ENCODE peak calls at places on chromosomes 3 and 15, in nine cellular contexts. G is brain microvascular endothelial cell, C is mammary epithelial cell, U is fibroblast of pulmonary artery, K is adrenal gland, D is keratinocyte, O is OCI-LY7, V is bronchial epithelial cell, R is SK-N-SH. I is an unnamed sample.

GRCh38 chr3:124557433-124558232 is 172.6 kb upstream of the UMPS start:
- DNase-seq in G (peak), C (peak), U (peak), K (peak), D (no peak), O (no peak), V (peak), R (peak), I (peak)

GRCh38 chr15:92693922-92694331 is 38.4 kb upstream of the FAM174B start:
- DNase-seq in G (peak), C (no peak), U (peak), K (peak), D (no peak), O (peak), V (peak), R (peak), I (no peak)

GRCh38 chr3:121648219-121648958 is 12.3 kb downstream of the HCLS1 start:
- DNase-seq in G (no peak), C (no peak), U (peak), K (peak), D (no peak), O (no peak), V (peak), R (no peak), I (no peak)

GRCh38 chr3:33063651-33064051 is 33.3 kb downstream of the GLB1 start:
- DNase-seq in G (peak), C (no peak), U (peak), K (no peak), D (no peak), O (peak), V (no peak), R (no peak), I (no peak)

GRCh38 chr3:129144786-129145185 is 16.1 kb downstream of the ISY1 start:
- DNase-seq in G (no peak), C (no peak), U (no peak), K (no peak), D (no peak), O (no peak), V (no peak), R (no peak), I (no peak)

GRCh38 chr3:67388738-67389137 is 265.7 kb downstream of the SUCLG2 start:
- DNase-seq in G (no peak), C (no peak), U (no peak), K (no peak), D (no peak), O (no peak), V (no peak), R (no peak), I (no peak)

GRCh38 chr3:38317186-38317759 is 29.3 kb upstream of the XYLB start:
- DNase-seq in G (no peak), C (no peak), U (peak), K (peak), D (no peak), O (no peak), V (no peak), R (no peak), I (no peak)

GRCh38 chr3:25252291-25252690 is 175.8 kb upstream of the RARB start:
- DNase-seq in G (no peak), C (no peak), U (no peak), K (no peak), D (no peak), O (no peak), V (no peak), R (no peak), I (no peak)

GRCh38 chr3:48738144-48738536 is 21.1 kb upstream of the IP6K2 start:
- DNase-seq in G (no peak), C (no peak), U (no peak), K (no peak), D (no peak), O (no peak), V (no peak), R (no peak), I (no peak)

GRCh38 chr15:65049418-65049840 is 4.2 kb downstream of the SLC51B start:
- DNase-seq in G (peak), C (peak), U (peak), K (peak), D (peak), O (peak), V (peak), R (peak), I (peak)

GRCh38 chr15:25541228-25541627 is 102.4 kb upstream of the UBE3A start:
- DNase-seq in G (no peak), C (no peak), U (no peak), K (no peak), D (no peak), O (no peak), V (no peak), R (no peak), I (no peak)

GRCh38 chr15:55552926-55553325 is 35.2 kb downstream of the PYGO1 start:
- DNase-seq in G (peak), C (no peak), U (peak), K (peak), D (no peak), O (no peak), V (no peak), R (no peak), I (peak)

GRCh38 chr3:106829206-106829605 is 548.0 kb upstream of the CCDC54 start:
- DNase-seq in G (no peak), C (peak), U (peak), K (no peak), D (no peak), O (no peak), V (no peak), R (no peak), I (peak)

GRCh38 chr15:25242957-25243799 is 195.6 kb downstream of the UBE3A start:
- DNase-seq in G (no peak), C (no peak), U (no peak), K (no peak), D (no peak), O (no peak), V (no peak), R (no peak), I (no peak)

GRCh38 chr3:123609063-123609462 is 24.2 kb upstream of the HACD2 start:
- DNase-seq in G (no peak), C (no peak), U (no peak), K (no peak), D (no peak), O (no peak), V (no peak), R (no peak), I (no peak)

GRCh38 chr3:132519914-132520313 is 77.2 kb upstream of the ACKR4 start:
- DNase-seq in G (no peak), C (no peak), U (no peak), K (no peak), D (no peak), O (no peak), V (no peak), R (no peak), I (no peak)

GRCh38 chr3:10192953-10193691 is 28.4 kb downstream of the IRAK2 start:
- DNase-seq in G (peak), C (peak), U (peak), K (peak), D (peak), O (peak), V (peak), R (peak), I (peak)

GRCh38 chr15:41819455-41820050 is 8.3 kb upstream of the JMJD7 start:
- DNase-seq in G (no peak), C (no peak), U (no peak), K (no peak), D (no peak), O (no peak), V (peak), R (no peak), I (no peak)

GRCh38 chr3:43894176-43895049 is 203.7 kb downstream of the ABHD5 start:
- DNase-seq in G (peak), C (peak), U (peak), K (peak), D (no peak), O (peak), V (peak), R (no peak), I (peak)

GRCh38 chr15:88980498-88980897 is 67.3 kb upstream of the MFGE8 start:
- DNase-seq in G (no peak), C (no peak), U (no peak), K (no peak), D (no peak), O (no peak), V (no peak), R (no peak), I (no peak)

GRCh38 chr15:88982946-88983342 is 69.8 kb upstream of the MFGE8 start:
- DNase-seq in G (no peak), C (no peak), U (no peak), K (no peak), D (no peak), O (no peak), V (no peak), R (no peak), I (no peak)

GRCh38 chr15:88983861-88984429 is 70.8 kb upstream of the MFGE8 start:
- DNase-seq in G (no peak), C (no peak), U (no peak), K (no peak), D (no peak), O (no peak), V (no peak), R (no peak), I (no peak)

GRCh38 chr15:88981244-88982215 is 68.4 kb upstream of the MFGE8 start:
- DNase-seq in G (no peak), C (no peak), U (no peak), K (no peak), D (no peak), O (no peak), V (no peak), R (no peak), I (peak)

GRCh38 chr15:88982304-88982945 is 69.2 kb upstream of the MFGE8 start:
- DNase-seq in G (peak), C (no peak), U (peak), K (peak), D (no peak), O (peak), V (no peak), R (peak), I (peak)
- H3K4me3 ChIP-seq in G (no peak), C (no peak), U (no peak), K (no peak), D (no peak), O (peak), V (no peak), R (no peak), I (no peak)

DNA sequence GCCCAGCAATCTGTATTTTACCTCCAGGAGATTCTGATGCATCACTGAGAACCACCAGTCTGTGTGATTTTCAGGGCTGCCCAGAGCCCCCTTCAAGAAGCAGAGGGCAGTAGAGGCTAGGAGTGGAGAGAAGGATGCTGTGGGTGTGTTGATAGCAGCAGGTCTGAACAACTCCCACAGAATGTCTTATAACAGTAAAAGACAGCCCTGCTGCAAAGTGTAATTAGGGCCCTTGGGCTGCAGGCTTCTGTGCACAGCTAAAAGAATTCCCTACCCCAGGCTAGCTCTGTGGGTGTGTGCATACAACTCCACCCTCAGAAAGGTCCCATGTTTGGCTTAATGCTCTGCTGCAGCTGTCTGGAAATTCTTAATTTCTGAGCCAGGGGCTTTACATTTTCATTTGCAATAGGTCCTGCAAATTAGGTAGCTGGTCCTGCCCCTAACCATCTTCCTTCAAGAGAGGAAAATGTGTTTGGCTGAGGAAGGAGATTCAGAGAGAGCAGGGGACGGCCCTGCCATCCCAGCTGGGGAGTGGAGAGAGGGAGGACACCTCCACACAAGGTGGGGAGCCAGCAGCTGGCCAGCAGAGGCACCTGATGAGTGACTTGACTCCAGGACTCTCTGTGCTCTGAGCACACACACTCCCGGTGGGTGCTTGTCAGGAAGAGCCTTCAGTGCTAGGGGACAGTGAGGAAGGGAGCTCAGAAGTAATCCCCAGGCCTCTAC is 43.3 kb upstream of the RAB6B start:
- DNase-seq in G (no peak), C (peak), U (peak), K (no peak), D (no peak), O (no peak), V (peak), R (no peak), I (no peak)
- TF ChIP-seq CTCF in G (peak), C (peak), U (peak), K (no peak), D (peak), O (no peak), V (peak), R (no peak), I (peak)

GRCh38 chr3:148643389-148643840 is 54.3 kb upstream of the AGTR1 start:
- DNase-seq in G (peak), C (peak), U (peak), K (peak), D (no peak), O (no peak), V (peak), R (no peak), I (peak)

GRCh38 chr3:148646126-148646660 is 51.5 kb upstream of the AGTR1 start:
- DNase-seq in G (no peak), C (no peak), U (no peak), K (no peak), D (no peak), O (no peak), V (no peak), R (no peak), I (peak)

GRCh38 chr3:148654433-148654832 is 43.3 kb upstream of the AGTR1 start:
- DNase-seq in G (no peak), C (no peak), U (no peak), K (no peak), D (no peak), O (no peak), V (no peak), R (no peak), I (no peak)

GRCh38 chr3:148648685-148649352 is 48.9 kb upstream of the AGTR1 start:
- DNase-seq in G (peak), C (no peak), U (peak), K (no peak), D (no peak), O (no peak), V (peak), R (no peak), I (peak)
- H3K4me3 ChIP-seq in G (no peak), C (no peak), U (no peak), K (no peak), D (no peak), O (no peak), V (no peak), R (no peak), I (no peak)

GRCh38 chr3:30183421-30183820 is 423.0 kb upstream of the TGFBR2 start:
- DNase-seq in G (no peak), C (no peak), U (no peak), K (no peak), D (no peak), O (no peak), V (no peak), R (no peak), I (no peak)
- TF ChIP-seq CTCF in G (no peak), C (no peak), U (no peak), K (no peak), D (no peak), O (no peak), V (no peak), R (no peak), I (no peak)

I was measured in astrocyte of the spinal cord.